ENCODE peak calls at places on chromosomes 5 and 9, in ten cellular contexts. H, O, Q, B, G, D, X, R, C and T are unnamed samples. For H3K36me3, the result is how much of the 10 kb centered on the place peaks cover.

GRCh38 chr9:35791321-35791921 is at the start of gene NPR2:
- DNase-seq in B (peak), H (no peak), D (no peak), C (no peak), O (no peak), Q (no peak), G (no peak), X (no peak), R (peak), T (no peak)

GRCh38 chr9:79801459-79801858 is 229.7 kb downstream of the TLE4 start:
- DNase-seq in O (no peak), C (no peak), B (no peak), H (no peak), R (no peak), Q (no peak), D (no peak), G (no peak), X (no peak), T (peak)

GRCh38 chr9:14775917-14776316 is 53.4 kb upstream of the CER1 start:
- DNase-seq in Q (no peak), C (no peak), D (no peak), O (no peak), B (no peak), X (no peak), G (no peak), H (no peak), R (no peak), T (no peak)

GRCh38 chr5:167587768-167588167 is 703.7 kb upstream of the WWC1 start:
- DNase-seq in X (no peak), G (no peak), O (no peak), H (no peak), Q (no peak), C (peak), R (peak), D (peak), B (no peak), T (no peak)

GRCh38 chr5:159067201-159067600 is 32.5 kb downstream of the EBF1 start:
- DNase-seq in R (no peak), H (no peak), C (no peak), D (no peak), O (no peak), X (no peak), Q (no peak), B (no peak), G (no peak), T (no peak)

GRCh38 chr5:68932830-68933434 is 160.9 kb upstream of the SLC30A5 start:
- DNase-seq in H (no peak), O (no peak), C (no peak), R (peak), G (no peak), X (no peak), D (peak), B (no peak), Q (no peak), T (no peak)

GRCh38 chr5:152634596-152634995 is 229.5 kb upstream of the NMUR2 start:
- DNase-seq in D (no peak), R (peak), B (no peak), X (no peak), O (no peak), Q (no peak), G (no peak), C (no peak), H (no peak), T (no peak)

GRCh38 chr9:72749276-72749675 is 203.6 kb downstream of the ALDH1A1 start:
- DNase-seq in H (no peak), Q (no peak), B (no peak), D (no peak), C (no peak), X (no peak), O (peak), R (no peak), G (no peak), T (no peak)

GRCh38 chr5:122054266-122054665 is 23.8 kb downstream of the LOX start:
- DNase-seq in G (no peak), C (no peak), Q (no peak), B (no peak), R (no peak), D (no peak), O (no peak), X (no peak), H (no peak), T (no peak)

GRCh38 chr5:124239572-124239971 is 506.9 kb downstream of the ZNF608 start:
- DNase-seq in C (no peak), X (no peak), O (no peak), R (no peak), B (no peak), Q (no peak), G (no peak), D (no peak), H (no peak), T (no peak)

GRCh38 chr5:79595086-79595485 is 17.2 kb upstream of the TENT2 start:
- DNase-seq in R (no peak), H (no peak), C (no peak), O (no peak), D (no peak), G (no peak), Q (no peak), X (no peak), B (no peak), T (no peak)

GRCh38 chr5:142568271-142568995 is 117.5 kb downstream of the FGF1 start:
- DNase-seq in D (no peak), B (peak), O (no peak), X (no peak), H (no peak), R (no peak), G (no peak), Q (no peak), C (no peak), T (no peak)

GRCh38 chr5:172770675-172771438 is at the start of gene DUSP1:
- DNase-seq in R (peak), Q (peak), B (peak), G (peak), H (peak), O (peak), C (peak), D (peak), X (peak), T (peak)

GRCh38 chr5:4725594-4725993 is 414.5 kb upstream of the ADAMTS16 start:
- DNase-seq in G (no peak), H (no peak), B (no peak), O (no peak), X (no peak), R (no peak), Q (no peak), D (no peak), C (no peak), T (no peak)

GRCh38 chr9:37198831-37199230 is 78.5 kb downstream of the ZCCHC7 start:
- DNase-seq in O (no peak), R (no peak), C (no peak), Q (no peak), D (no peak), X (no peak), G (no peak), H (no peak), B (no peak), T (no peak)

GRCh38 chr9:37200572-37201005 is 80.2 kb downstream of the ZCCHC7 start:
- DNase-seq in B (no peak), D (no peak), R (no peak), O (no peak), H (no peak), C (no peak), G (no peak), Q (no peak), X (no peak), T (no peak)

GRCh38 chr9:37198034-37198718 is 77.8 kb downstream of the ZCCHC7 start:
- DNase-seq in B (no peak), G (no peak), X (no peak), H (no peak), O (no peak), D (no peak), Q (no peak), C (no peak), R (no peak), T (no peak)

GRCh38 chr9:37202091-37202490 is 81.7 kb downstream of the ZCCHC7 start:
- DNase-seq in R (no peak), B (no peak), O (no peak), C (no peak), G (no peak), X (no peak), D (no peak), Q (no peak), H (no peak), T (no peak)

DNA sequence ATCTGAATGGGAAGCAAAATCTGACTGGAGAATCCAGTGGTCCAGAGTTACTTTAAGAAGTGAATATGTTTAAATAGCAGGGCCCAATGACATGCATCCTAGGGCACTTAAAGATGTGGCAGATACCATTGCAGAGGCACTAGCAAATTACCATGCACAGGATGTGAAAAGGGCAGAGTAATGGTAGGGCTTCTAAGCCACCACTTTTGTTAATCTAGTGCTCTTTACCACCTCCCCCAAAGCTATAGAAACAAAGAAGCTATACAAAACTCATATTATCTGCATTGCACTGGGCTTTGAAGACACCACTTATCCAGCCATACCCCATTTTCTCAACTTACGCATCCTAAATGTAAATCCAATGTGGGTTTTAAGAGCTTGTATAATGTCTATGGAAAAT is 81.2 kb downstream of the ZCCHC7 start:
- DNase-seq in G (no peak), O (no peak), H (no peak), Q (no peak), R (peak), X (no peak), C (no peak), B (no peak), D (no peak), T (no peak)
- H3K36me3 ChIP-seq in G (under half), O (under half), H (under half), Q (under half), R (under half), X (under half), C (under half), B (under half), D (under half), T (under half)

DNA sequence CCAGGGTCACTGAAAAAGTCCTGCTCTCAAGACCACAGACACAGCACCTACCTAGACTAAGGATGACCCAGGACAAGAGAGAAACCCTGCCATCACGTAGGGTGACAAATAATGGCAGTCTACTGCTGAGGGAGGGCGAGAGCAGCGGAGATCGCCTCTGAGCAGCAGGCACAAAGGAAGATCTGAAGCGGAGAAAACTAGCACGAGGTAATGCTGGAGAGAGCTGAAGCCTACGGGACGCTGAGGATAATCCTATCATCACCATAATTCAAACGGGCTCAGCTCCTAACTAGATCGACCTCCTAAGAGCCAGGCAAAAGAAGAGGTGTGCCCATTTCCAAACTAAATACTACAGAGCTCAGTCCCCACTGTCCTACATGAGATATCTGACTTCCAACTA is 41.3 kb downstream of the FBXO10 start:
- DNase-seq in O (no peak), R (no peak), C (no peak), X (no peak), B (no peak), H (no peak), Q (no peak), G (no peak), D (no peak), T (no peak)
- TF ChIP-seq POLR2AphosphoS5 in O (no peak), R (no peak), C (no peak), X (no peak), B (no peak), H (no peak), Q (no peak), G (no peak), D (no peak), T (no peak)

DNA sequence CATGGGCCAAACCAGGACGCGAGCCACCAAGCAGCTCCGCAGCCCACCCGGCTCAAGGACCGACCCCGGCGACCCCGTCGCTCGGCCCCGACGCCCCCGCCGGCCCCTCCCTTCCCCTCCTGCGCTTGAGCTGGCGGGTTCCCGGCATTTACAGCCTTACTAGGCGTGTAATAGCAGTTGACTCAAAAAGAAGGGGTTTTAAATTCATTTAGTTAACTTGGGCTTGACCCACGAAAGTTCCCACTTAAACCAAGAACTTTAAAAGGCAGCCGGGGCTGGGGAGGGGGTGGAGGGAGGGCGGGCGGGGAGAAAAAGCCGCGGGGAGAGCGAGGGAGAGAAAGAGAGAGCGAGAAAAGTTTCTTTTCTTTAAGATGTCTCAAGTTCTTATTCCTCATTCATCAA is 636 bp downstream of the PRDM12 start:
- DNase-seq in Q (no peak), B (no peak), G (no peak), O (no peak), X (no peak), C (no peak), H (no peak), D (no peak), R (no peak), T (no peak)
- TF ChIP-seq CTCF in Q (no peak), B (no peak), G (no peak), O (no peak), X (no peak), C (no peak), H (no peak), D (no peak), R (no peak), T (no peak)

GRCh38 chr5:95763941-95764340 is 32.8 kb downstream of the RHOBTB3 start:
- DNase-seq in H (no peak), O (no peak), C (no peak), Q (no peak), R (no peak), X (no peak), G (no peak), D (no peak), B (no peak), T (no peak)

GRCh38 chr5:95771109-95771708 is 40.1 kb downstream of the RHOBTB3 start:
- DNase-seq in X (no peak), Q (peak), G (peak), O (no peak), D (no peak), H (no peak), B (no peak), C (peak), R (no peak), T (no peak)

GRCh38 chr5:95771892-95772291 is 40.8 kb downstream of the RHOBTB3 start:
- DNase-seq in D (no peak), H (no peak), C (no peak), X (no peak), R (no peak), B (no peak), G (no peak), Q (no peak), O (no peak), T (no peak)

GRCh38 chr5:95773325-95774059 is 42.4 kb downstream of the RHOBTB3 start:
- DNase-seq in O (no peak), B (no peak), C (peak), Q (no peak), H (no peak), R (no peak), X (no peak), D (no peak), G (no peak), T (no peak)

DNA sequence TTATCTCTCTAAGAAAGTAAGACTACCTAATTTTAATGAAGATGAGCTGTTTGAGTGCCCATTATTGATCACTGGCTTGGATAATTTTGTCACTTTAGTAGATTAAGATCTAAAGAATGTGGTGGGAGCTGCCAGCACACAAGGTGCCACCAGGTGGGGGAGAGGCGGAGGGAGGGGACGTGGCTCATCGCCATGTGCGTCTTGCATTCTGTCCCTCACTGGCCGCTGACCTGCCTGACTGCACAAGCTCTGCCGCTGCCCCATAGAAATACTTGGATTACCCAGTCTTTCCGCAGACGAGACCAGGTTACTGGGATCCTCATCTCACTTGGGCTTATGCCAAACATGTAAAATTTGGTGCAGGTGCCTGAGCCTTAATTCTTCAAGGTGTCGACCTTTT is 37.6 kb downstream of the RHOBTB3 start:
- DNase-seq in Q (no peak), G (no peak), D (no peak), B (no peak), O (no peak), X (no peak), R (no peak), H (no peak), C (no peak), T (no peak)
- H3K36me3 ChIP-seq in Q (under half), G (under half), D (under half), B (under half), O (under half), X (under half), R (under half), H (under half), C (under half), T (under half)